ENCODE peak calls at places on chromosomes 11 and 22, in five cellular contexts. M is cardiac muscle cell, L is psoas muscle, H is spleen, S is left ventricle myocardium inferior. D is an unnamed sample.

GRCh38 chr22:36413022-36413770 is 25.4 kb upstream of the MYH9 start:
- DNase-seq in M (peak; percentile 48), S (no peak), H (no peak), L (no peak), D (no peak)

GRCh38 chr22:50621948-50622722 is 5.8 kb downstream of the ARSA start:
- DNase-seq in H (peak; percentile 86), S (no peak), M (no peak), L (no peak), D (no peak)

GRCh38 chr22:48740086-48740730 is 1087.5 kb downstream of the BRD1 start:
- DNase-seq in L (no peak), S (no peak), M (no peak), H (peak; percentile 39), D (no peak)

GRCh38 chr22:37020192-37020479 is 594 bp downstream of the MPST start:
- DNase-seq in M (peak; percentile 42), S (no peak), H (no peak), L (no peak), D (no peak)

GRCh38 chr11:70857885-70858284 is 394.5 kb downstream of the SHANK2 start:
- DNase-seq in H (no peak), M (no peak), L (peak; percentile 6), S (no peak), D (no peak)

GRCh38 chr22:30918761-30919160 is 49.8 kb downstream of the MORC2 start:
- DNase-seq in H (no peak), L (no peak), S (no peak), M (no peak), D (no peak)

GRCh38 chr11:67240575-67241389 is 25.5 kb upstream of the GRK2 start:
- DNase-seq in M (peak; percentile 59), L (peak; percentile 66), S (peak; percentile 53), H (peak; percentile 87), D (peak; percentile 71)

GRCh38 chr22:41512421-41513194 is 31.7 kb downstream of the POLR3H start:
- DNase-seq in H (no peak), M (peak; percentile 81), S (peak; percentile 46), L (peak; percentile 87), D (no peak)

GRCh38 chr11:72041364-72042058 is 38.8 kb downstream of the NUMA1 start:
- DNase-seq in S (peak; percentile 81), M (peak; percentile 59), L (peak; percentile 92), H (peak; percentile 87), D (peak; percentile 63)

GRCh38 chr11:49432242-49432848 is 223.9 kb upstream of the FOLH1 start:
- DNase-seq in L (no peak), S (no peak), M (no peak), H (no peak), D (no peak)

GRCh38 chr11:72773291-72773690 is 20.6 kb downstream of the STARD10 start:
- DNase-seq in M (no peak), L (peak; percentile 81), H (no peak), S (peak; percentile 38), D (no peak)

GRCh38 chr11:65210361-65210731 is 28.6 kb downstream of the CAPN1 start:
- DNase-seq in L (no peak), M (no peak), S (no peak), H (no peak), D (no peak)

GRCh38 chr11:3929689-3930088 is 74.2 kb downstream of the STIM1 start:
- DNase-seq in S (no peak), L (no peak), M (peak; percentile 84), H (no peak), D (no peak)

GRCh38 chr22:41619979-41620645 is 731 bp downstream of the DESI1 start:
- DNase-seq in H (peak; percentile 86), S (peak; percentile 36), L (peak; percentile 67), M (peak; percentile 36), D (peak; percentile 35)

GRCh38 chr11:102914238-102915043 is 39.7 kb upstream of the MMP12 start:
- DNase-seq in H (no peak), L (no peak), M (peak; percentile 68), S (no peak), D (no peak)

GRCh38 chr11:83836883-83837654 is 550.9 kb upstream of the CCDC90B start:
- DNase-seq in M (peak; percentile 70), S (no peak), H (no peak), L (no peak), D (peak; percentile 30)

GRCh38 chr11:16788141-16789060 is 50.0 kb downstream of the C11orf58 start:
- DNase-seq in H (peak; percentile 91), S (peak; percentile 71), L (peak; percentile 76), M (peak; percentile 74), D (peak; percentile 65)

GRCh38 chr11:61969838-61970452 is 2.5 kb upstream of the FTH1 start:
- DNase-seq in M (no peak), L (no peak), S (no peak), H (no peak), D (no peak)

GRCh38 chr22:22576244-22576988 is 17.4 kb upstream of the PRAME start:
- DNase-seq in L (peak; percentile 64), H (no peak), M (no peak), S (peak; percentile 55), D (no peak)

GRCh38 chr22:28016781-28017557 is 97.9 kb upstream of the PITPNB start:
- DNase-seq in M (no peak), L (peak; percentile 24), H (peak; percentile 64), S (peak; percentile 14), D (no peak)

GRCh38 chr22:39275814-39276443 is 31.1 kb upstream of the PDGFB start:
- DNase-seq in M (no peak), L (no peak), H (no peak), S (no peak), D (no peak)

GRCh38 chr11:87560352-87560751 is 522.6 kb downstream of the TMEM135 start:
- DNase-seq in M (no peak), S (no peak), L (no peak), H (no peak), D (no peak)

GRCh38 chr11:64291746-64292457 is 800 bp downstream of the KCNK4 start:
- DNase-seq in S (no peak), M (no peak), H (no peak), L (peak; percentile 47), D (no peak)

GRCh38 chr22:26461188-26461810 is 22.3 kb downstream of the HPS4 start:
- DNase-seq in S (peak; percentile 42), M (peak; percentile 81), L (peak; percentile 75), H (no peak), D (peak; percentile 40)

GRCh38 chr11:85752890-85753581 is 57.9 kb downstream of the SYTL2 start:
- DNase-seq in S (no peak), L (no peak), M (no peak), H (peak; percentile 80), D (no peak)

GRCh38 chr11:62402226-62402625 is 16.6 kb upstream of the SCGB1A1 start:
- DNase-seq in S (peak; percentile 63), M (no peak), L (peak; percentile 81), H (peak; percentile 88), D (peak; percentile 53)

GRCh38 chr11:42595856-42596255 is 715.9 kb upstream of the API5 start:
- DNase-seq in M (no peak), S (no peak), H (no peak), L (no peak), D (no peak)

GRCh38 chr11:101215069-101215468 is 85.5 kb upstream of the PGR start:
- DNase-seq in L (no peak), S (no peak), M (no peak), H (no peak), D (no peak)

GRCh38 chr22:49909476-49910205 is 8.6 kb downstream of the ALG12 start:
- DNase-seq in L (peak; percentile 42), S (no peak), H (no peak), M (no peak), D (no peak)

GRCh38 chr22:48037618-48038017 is 1275.2 kb downstream of the TBC1D22A start:
- DNase-seq in S (no peak), L (no peak), M (no peak), H (no peak), D (no peak)

GRCh38 chr11:94183886-94184264 is 55.2 kb downstream of the PANX1 start:
- DNase-seq in L (no peak), M (peak; percentile 63), S (peak; percentile 64), H (no peak), D (peak; percentile 80)

GRCh38 chr11:846496-847098 is 3.9 kb downstream of the TSPAN4 start:
- DNase-seq in L (no peak), M (no peak), H (no peak), S (no peak), D (no peak)

GRCh38 chr11:85028329-85029101 is 598.6 kb downstream of the DLG2 start:
- DNase-seq in H (no peak), M (no peak), L (no peak), S (no peak), D (no peak)

DNA sequence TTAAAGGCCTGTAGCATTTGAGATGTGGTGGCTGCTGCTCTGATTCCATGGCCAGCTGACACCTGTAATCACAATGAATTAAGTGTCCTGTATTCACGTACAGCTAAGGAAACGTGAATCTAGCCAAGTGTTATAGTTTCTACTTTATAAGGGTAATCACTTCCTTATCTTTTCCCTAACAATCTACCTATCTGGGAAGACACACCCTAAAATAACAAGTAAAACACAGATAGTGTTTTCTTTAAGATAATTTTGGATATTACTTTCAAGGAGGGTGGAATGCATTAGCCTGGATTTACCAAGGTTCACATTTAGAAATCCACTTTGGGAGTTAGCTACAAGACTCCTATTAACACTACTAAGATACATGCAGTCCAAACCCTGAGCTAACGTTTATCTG is 11.5 kb downstream of the CDON start:
- DNase-seq in S (no peak), H (no peak), M (no peak), L (no peak), D (no peak)
- H3K27ac ChIP-seq in S (no peak overlapping the region), H (no peak overlapping the region), M (no peak overlapping the region), L (no peak overlapping the region), D (no peak overlapping the region)

GRCh38 chr11:12120031-12121008 is 9.9 kb downstream of the MICAL2 start:
- DNase-seq in H (no peak), M (no peak), L (no peak), S (no peak), D (no peak)
- H3K4me3 ChIP-seq in H (no peak overlapping the region), M (no peak overlapping the region), L (no peak overlapping the region), S (no peak overlapping the region), D (no peak overlapping the region)

DNA sequence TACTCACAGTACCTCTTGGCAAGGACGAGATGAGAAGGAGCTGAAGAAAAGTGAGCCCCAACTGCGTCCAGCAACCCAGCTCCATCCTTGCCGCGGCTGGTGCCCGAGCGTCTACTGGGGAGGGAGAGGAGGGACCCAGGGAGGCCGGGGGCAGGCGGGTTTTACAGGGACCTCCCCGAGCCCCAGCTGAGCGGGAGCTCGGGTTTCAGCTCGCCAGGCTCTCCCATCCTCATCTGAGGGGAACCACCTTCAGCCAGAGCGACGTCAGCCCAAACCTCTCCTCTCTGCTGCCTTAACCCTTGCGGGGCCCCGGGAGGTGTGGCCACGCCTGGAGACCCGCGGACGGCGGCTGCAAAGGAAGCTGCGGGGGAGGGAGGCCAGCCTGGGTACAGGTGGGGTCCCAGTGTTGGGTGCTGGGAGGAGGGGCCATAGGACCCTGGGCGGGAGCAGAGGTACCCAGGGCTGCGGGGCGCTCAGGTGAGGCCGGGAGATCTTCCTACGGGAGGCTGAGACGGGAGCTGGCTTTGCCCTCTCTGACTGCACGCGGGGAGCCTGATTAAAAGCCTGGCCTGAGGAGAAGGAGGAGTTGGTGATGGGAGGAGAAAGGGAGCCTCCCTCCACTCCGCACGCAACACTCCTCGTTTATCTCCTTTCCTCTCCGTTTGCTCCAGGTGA is at the start of gene PAMR1:
- DNase-seq in L (peak; percentile 72), H (peak; percentile 71), M (peak; percentile 74), S (peak; percentile 54), D (no peak)
- H3K4me1 ChIP-seq in L (no peaks in the 10 kb centered on the region), H (peaks cover 5% of the 10 kb centered on the region), M (no peaks in the 10 kb centered on the region), S (peaks cover 12% of the 10 kb centered on the region), D (no peaks in the 10 kb centered on the region)

DNA sequence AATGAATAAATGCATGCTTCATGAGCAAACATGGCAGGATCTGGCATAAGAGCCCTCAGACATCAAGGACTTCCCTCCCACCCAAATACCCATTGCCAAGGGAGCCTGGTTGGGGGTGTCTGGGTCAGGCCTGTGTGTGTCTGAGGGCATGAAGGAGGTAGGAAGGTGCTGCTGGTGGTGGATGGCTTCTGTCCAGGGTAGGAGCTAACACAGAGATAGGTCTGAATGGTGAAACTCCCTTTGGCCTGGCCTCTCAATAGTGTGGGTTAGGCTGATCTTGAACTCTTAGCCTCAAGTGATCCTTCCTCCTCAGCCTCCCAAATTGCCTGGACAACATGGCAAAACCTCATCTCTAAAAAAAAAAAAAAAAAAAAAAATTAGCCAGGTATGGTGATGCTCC is 2.8 kb downstream of the AMPD3 start:
- DNase-seq in M (no peak), H (no peak), S (no peak), L (no peak), D (no peak)
- H3K27ac ChIP-seq in M (no peak overlapping the region), H (peak overlapping the region; percentile 81), S (no peak overlapping the region), L (no peak overlapping the region), D (no peak overlapping the region)